ENCODE peak calls at places on chromosomes 5 and 9, in ten cellular contexts. W, E, T, F, V, C, P, L, J and B are unnamed samples.
A peak's percentile ranks its signal among the peaks of the same experiment; 100 is the strongest.

GRCh38 chr5:169390265-169390664 is 89.3 kb upstream of the SLIT3 start:
- DNase-seq in C (no peak), F (no peak), V (no peak), J (no peak), W (no peak), P (no peak), L (no peak), E (no peak), T (no peak), B (no peak)

GRCh38 chr5:117359895-117360294 is 785.3 kb upstream of the SEMA6A start:
- DNase-seq in J (no peak), V (no peak), W (no peak), C (no peak), F (no peak), L (no peak), T (no peak), P (no peak), E (no peak), B (no peak)

GRCh38 chr5:141873933-141874261 is 4.3 kb downstream of the PCDH1 start:
- DNase-seq in P (no peak), T (no peak), W (no peak), V (no peak), J (no peak), F (no peak), E (no peak), L (no peak), C (no peak), B (no peak)

GRCh38 chr5:139839918-139840317 is 44.3 kb downstream of the PSD2 start:
- DNase-seq in P (no peak), W (no peak), F (no peak), C (no peak), E (no peak), J (no peak), T (no peak), L (no peak), V (no peak), B (no peak)

GRCh38 chr5:118578093-118578492 is 410.3 kb downstream of the DTWD2 start:
- DNase-seq in L (no peak), V (no peak), C (no peak), T (no peak), E (no peak), J (no peak), P (no peak), W (peak; percentile 47), F (no peak), B (no peak)

GRCh38 chr5:160432188-160432587 is 10.5 kb downstream of the PTTG1 start:
- DNase-seq in T (no peak), P (no peak), F (no peak), V (no peak), W (no peak), J (no peak), C (no peak), L (no peak), E (no peak), B (no peak)

GRCh38 chr9:123548749-123549545 is 192.9 kb downstream of the CRB2 start:
- DNase-seq in F (no peak), L (no peak), W (peak; percentile 44), E (no peak), J (no peak), C (no peak), V (peak; percentile 52), P (no peak), T (no peak), B (peak; percentile 55)

GRCh38 chr5:77630246-77631165 is 8.0 kb downstream of the OTP start:
- DNase-seq in J (no peak), L (no peak), V (peak; percentile 32), P (no peak), C (no peak), E (no peak), W (no peak), T (peak; percentile 55), F (peak; percentile 76), B (peak; percentile 31)

GRCh38 chr9:114521846-114522245 is 16.6 kb upstream of the WHRN start:
- DNase-seq in J (no peak), C (no peak), L (no peak), P (no peak), F (no peak), T (no peak), W (no peak), V (no peak), E (no peak), B (no peak)

GRCh38 chr5:115262066-115262404 is 642 bp downstream of the PGGT1B start:
- DNase-seq in F (no peak), V (no peak), C (no peak), E (no peak), P (no peak), J (no peak), W (peak; percentile 24), L (no peak), T (no peak), B (peak; percentile 45)

GRCh38 chr5:102638912-102639652 is 116.0 kb upstream of the PAM start:
- DNase-seq in L (no peak), W (no peak), C (no peak), F (no peak), V (no peak), E (no peak), P (no peak), T (no peak), J (no peak), B (no peak)

GRCh38 chr5:154276932-154277331 is 86.4 kb downstream of the GALNT10 start:
- DNase-seq in V (no peak), W (peak; percentile 96), P (no peak), F (no peak), J (no peak), E (peak; percentile 61), T (no peak), L (no peak), C (peak; percentile 38), B (no peak)

GRCh38 chr5:12662545-12663314 is 758.5 kb upstream of the CTNND2 start:
- DNase-seq in T (no peak), F (peak; percentile 27), C (no peak), W (no peak), L (no peak), J (no peak), P (no peak), E (no peak), V (no peak), B (no peak)

GRCh38 chr9:112777914-112778313 is 27.4 kb downstream of the SNX30 start:
- DNase-seq in L (no peak), E (no peak), P (no peak), F (no peak), W (no peak), V (no peak), C (no peak), J (no peak), T (no peak), B (no peak)

GRCh38 chr5:170597109-170597741 is 93.4 kb downstream of the KCNIP1 start:
- DNase-seq in P (no peak), V (no peak), C (peak; percentile 42), F (no peak), J (no peak), E (peak; percentile 21), W (peak; percentile 18), T (no peak), L (peak; percentile 15), B (peak; percentile 18)

GRCh38 chr9:111621895-111622480 is 9.1 kb upstream of the DNAJC25 start:
- DNase-seq in V (peak; percentile 37), J (no peak), P (no peak), W (peak; percentile 69), E (peak; percentile 17), C (peak; percentile 37), L (no peak), F (peak; percentile 41), T (no peak), B (peak; percentile 38)

GRCh38 chr5:180070726-180071417 is 687 bp downstream of the RNF130 start:
- DNase-seq in L (peak; percentile 53), F (no peak), T (no peak), E (peak; percentile 33), W (peak; percentile 64), J (no peak), V (no peak), C (peak; percentile 37), P (no peak), B (peak; percentile 64)